ENCODE peak calls at places on chromosomes 2 and 18, in five cellular contexts. A, Q, I, H and D are unnamed samples.

GRCh38 chr2:5696741-5697521 is 4.7 kb downstream of the SOX11 start:
- DNase-seq in I (no peak), H (no peak), A (peak), Q (peak), D (no peak)

GRCh38 chr2:175877845-175878563 is 124.1 kb downstream of the LNPK start:
- DNase-seq in A (no peak), I (no peak), H (no peak), Q (no peak), D (no peak)

GRCh38 chr2:58913082-58913726 is 672.1 kb upstream of the FANCL start:
- DNase-seq in Q (no peak), A (no peak), H (no peak), I (no peak), D (no peak)

GRCh38 chr2:39194686-39195085 is 49.1 kb downstream of the CDKL4 start:
- DNase-seq in Q (no peak), H (no peak), A (no peak), I (no peak), D (no peak)

GRCh38 chr2:151551556-151551955 is 141.9 kb downstream of the RIF1 start:
- DNase-seq in H (no peak), I (no peak), A (no peak), Q (no peak), D (no peak)

GRCh38 chr2:227221120-227221519 is 56.7 kb downstream of the COL4A3 start:
- DNase-seq in Q (no peak), A (no peak), I (no peak), H (no peak), D (no peak)

GRCh38 chr18:43847164-43848091 is 570.1 kb upstream of the SYT4 start:
- DNase-seq in A (no peak), I (no peak), Q (peak), H (no peak), D (peak)

GRCh38 chr18:46283895-46284295 is 179.7 kb downstream of the HAUS1 start:
- DNase-seq in A (peak), Q (no peak), I (no peak), H (no peak), D (no peak)

GRCh38 chr2:46230115-46230571 is 67.1 kb upstream of the EPAS1 start:
- DNase-seq in Q (no peak), I (no peak), A (peak), H (no peak), D (no peak)